ENCODE peak calls at places on chromosomes 13 and 19, in eight cellular contexts. P is HCT116; G is effector memory CD4-positive, alpha-beta T cell; R is trophoblast cell; L is heart right ventricle; V is fibroblast of lung; U is endodermal cell; O is neural progenitor cell. A is an unnamed sample.

GRCh38 chr19:48258350-48258749 is 2.6 kb upstream of the CARD8 start:
- DNase-seq in P (no peak), G (peak), R (no peak), L (no peak), V (no peak), U (no peak), O (no peak), A (no peak)

GRCh38 chr13:82898625-82899024 is 983.6 kb downstream of the SLITRK1 start:
- DNase-seq in P (no peak), G (no peak), R (no peak), L (no peak), V (no peak), U (no peak), O (no peak), A (no peak)

GRCh38 chr13:66162470-66162869 is 1067.7 kb downstream of the PCDH9 start:
- DNase-seq in P (no peak), G (no peak), R (peak), L (no peak), V (no peak), U (no peak), O (no peak), A (no peak)

GRCh38 chr19:9535934-9536333 is 2.5 kb downstream of the ZNF426 start:
- DNase-seq in P (no peak), G (no peak), R (no peak), L (no peak), V (no peak), U (no peak), O (no peak), A (no peak)

GRCh38 chr13:102376314-102376713 is 25.5 kb downstream of the FGF14 start:
- DNase-seq in P (no peak), G (no peak), R (no peak), L (no peak), V (no peak), U (no peak), O (peak), A (no peak)

GRCh38 chr13:62014299-62014698 is 598.6 kb upstream of the PCDH20 start:
- DNase-seq in P (peak), G (no peak), R (peak), L (no peak), V (peak), U (no peak), O (no peak), A (no peak)

GRCh38 chr19:5627395-5627904 is 4.6 kb downstream of the SAFB start:
- DNase-seq in P (no peak), G (no peak), R (peak), L (peak), V (peak), U (peak), O (peak), A (no peak)

GRCh38 chr19:38278751-38279150 is 14.4 kb downstream of the SPINT2 start:
- DNase-seq in P (no peak), G (no peak), R (no peak), L (no peak), V (no peak), U (no peak), O (no peak), A (no peak)

GRCh38 chr19:44059229-44059628 is 7.4 kb downstream of the ZNF223 start:
- DNase-seq in P (no peak), G (no peak), R (no peak), L (no peak), V (no peak), U (no peak), O (no peak), A (no peak)

GRCh38 chr13:74289861-74290260 is 155.7 kb upstream of the KLF12 start:
- DNase-seq in P (no peak), G (no peak), R (no peak), L (no peak), V (no peak), U (no peak), O (no peak), A (no peak)

GRCh38 chr19:43778651-43779050 is 2.1 kb downstream of the KCNN4 start:
- DNase-seq in P (no peak), G (no peak), R (no peak), L (no peak), V (no peak), U (no peak), O (no peak), A (no peak)

GRCh38 chr13:99308481-99309087 is 1.4 kb upstream of the GPR183 start:
- DNase-seq in P (no peak), G (no peak), R (peak), L (no peak), V (peak), U (no peak), O (no peak), A (no peak)

GRCh38 chr13:77026255-77026782 is 640 bp downstream of the FBXL3 start:
- DNase-seq in P (peak), G (peak), R (peak), L (peak), V (peak), U (peak), O (peak), A (peak)

GRCh38 chr13:37934339-37935191 is 65.0 kb upstream of the TRPC4 start:
- DNase-seq in P (no peak), G (no peak), R (no peak), L (no peak), V (no peak), U (no peak), O (peak), A (no peak)
- H3K4me3 ChIP-seq in P (no peak), G (no peak), R (no peak), L (peak), V (no peak), U (no peak), O (no peak), A (no peak)

DNA sequence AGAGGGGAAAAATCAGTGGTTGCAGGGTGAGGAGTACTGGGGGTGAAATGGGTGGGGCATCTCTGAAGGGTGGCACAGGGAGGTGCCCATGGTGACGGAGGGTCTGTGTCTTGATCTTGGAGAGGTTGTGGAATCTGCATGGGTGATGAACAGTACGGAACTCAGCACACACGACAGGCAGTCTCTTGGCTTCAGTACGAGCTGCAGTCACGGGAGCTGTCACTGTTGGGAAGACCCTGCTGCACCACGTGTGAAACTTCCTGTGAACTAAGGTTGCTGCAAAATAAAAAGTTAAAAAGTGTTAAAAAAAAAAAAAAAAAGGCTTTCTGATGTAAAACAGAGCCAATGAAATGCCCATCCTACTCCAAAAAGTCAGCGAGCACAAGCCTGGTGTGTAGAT is 34.3 kb downstream of the TEX29 start:
- DNase-seq in P (no peak), G (no peak), R (no peak), L (no peak), V (no peak), U (no peak), O (no peak), A (no peak)
- H3K27ac ChIP-seq in P (no peak), G (no peak), R (no peak), L (no peak), V (no peak), U (no peak), O (no peak), A (no peak)

GRCh38 chr13:52399708-52400107 is 6.3 kb downstream of the THSD1 start:
- DNase-seq in P (no peak), G (no peak), R (peak), L (no peak), V (peak), U (no peak), O (no peak), A (no peak)

GRCh38 chr13:52406629-52407028 is 657 bp upstream of the THSD1 start:
- DNase-seq in P (no peak), G (no peak), R (no peak), L (no peak), V (no peak), U (no peak), O (no peak), A (no peak)

GRCh38 chr13:52405767-52406494 is at the start of gene THSD1:
- DNase-seq in P (no peak), G (no peak), R (peak), L (peak), V (peak), U (peak), O (peak), A (peak)

GRCh38 chr13:52405369-52405766 is 604 bp downstream of the THSD1 start:
- DNase-seq in P (no peak), G (no peak), R (no peak), L (no peak), V (no peak), U (peak), O (peak), A (no peak)
- H3K4me3 ChIP-seq in P (no peak), G (peak), R (no peak), L (peak), V (peak), U (peak), O (peak), A (no peak)

DNA sequence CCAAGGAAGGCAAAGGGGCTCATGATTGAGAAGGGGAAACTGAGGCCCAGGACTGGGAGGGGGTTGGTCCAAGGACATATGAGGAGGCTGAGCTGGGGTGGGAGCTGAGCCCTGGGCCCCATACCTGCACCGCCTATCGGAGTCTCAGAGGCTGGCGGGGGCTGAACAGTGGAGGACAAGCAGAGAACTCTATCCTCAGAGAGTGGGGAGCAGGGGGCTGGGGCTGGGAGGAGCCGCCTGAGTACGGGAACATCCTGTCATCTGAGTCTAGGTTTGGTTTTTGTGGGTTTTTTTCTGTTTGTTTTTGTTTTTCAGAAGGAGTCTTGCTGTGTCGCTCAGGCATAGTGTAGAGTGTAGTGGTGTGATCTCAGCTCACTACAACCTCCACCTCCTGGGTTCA is 6.2 kb downstream of the ARRDC2 start:
- DNase-seq in P (no peak), G (peak), R (no peak), L (no peak), V (no peak), U (no peak), O (no peak), A (no peak)
- H3K27ac ChIP-seq in P (no peak), G (peak), R (no peak), L (peak), V (no peak), U (peak), O (no peak), A (no peak)

GRCh38 chr19:532578-533484 is 1.3 kb downstream of the CDC34 start:
- DNase-seq in P (peak), G (peak), R (peak), L (peak), V (peak), U (peak), O (peak), A (peak)

GRCh38 chr19:533485-534058 is 2.0 kb downstream of the CDC34 start:
- DNase-seq in P (no peak), G (no peak), R (peak), L (no peak), V (no peak), U (no peak), O (no peak), A (peak)

GRCh38 chr19:531009-531752 is 379 bp upstream of the CDC34 start:
- DNase-seq in P (peak), G (peak), R (peak), L (peak), V (peak), U (peak), O (peak), A (peak)

GRCh38 chr19:531753-532571 is at the start of gene CDC34:
- DNase-seq in P (no peak), G (no peak), R (no peak), L (no peak), V (no peak), U (peak), O (peak), A (no peak)

DNA sequence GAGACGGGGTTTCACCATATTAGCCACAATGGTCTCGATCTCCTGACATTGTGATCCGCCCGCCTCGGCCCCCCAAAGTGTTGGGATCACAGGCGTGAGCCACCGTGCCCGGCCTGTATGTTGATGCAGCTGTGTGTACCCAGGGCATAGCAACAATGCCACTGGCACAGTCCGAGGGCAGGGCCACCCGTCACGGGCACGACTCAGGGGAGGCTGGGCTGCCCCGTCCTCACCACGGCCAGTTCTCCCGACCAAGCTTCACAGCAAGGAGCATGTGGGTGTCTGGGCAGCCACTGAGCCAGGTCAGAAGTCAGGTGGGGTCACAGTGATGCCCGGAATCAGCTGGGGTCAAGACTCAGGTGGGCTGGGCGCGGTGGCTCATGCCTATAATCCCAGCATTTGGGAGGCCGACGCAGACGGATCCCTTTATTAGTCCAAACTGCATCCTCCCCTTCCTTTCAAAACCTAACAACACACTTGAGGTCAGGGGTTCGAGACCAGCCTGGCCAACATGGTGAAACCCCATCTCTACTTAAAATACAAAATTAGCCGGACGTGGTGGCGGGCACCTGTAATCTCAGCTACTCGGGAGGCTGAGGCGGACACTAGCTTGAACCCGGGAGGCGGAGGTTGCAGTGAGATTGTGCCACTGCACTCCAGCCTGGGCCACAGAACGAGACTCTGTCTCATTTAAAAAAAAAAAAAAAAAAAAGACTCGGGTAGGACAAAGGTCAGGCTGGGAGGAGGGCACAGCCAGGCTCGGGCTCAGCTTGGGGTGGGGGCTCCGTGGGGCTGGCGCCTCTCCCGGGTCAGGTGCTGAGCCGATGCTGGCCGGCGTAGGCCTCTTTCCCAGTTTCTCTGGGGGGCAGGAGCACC is 1.2 kb upstream of the CDC34 start:
- DNase-seq in P (no peak), G (no peak), R (no peak), L (no peak), V (no peak), U (no peak), O (no peak), A (peak)
- H3K4me3 ChIP-seq in P (peak), G (peak), R (peak), L (peak), V (peak), U (peak), O (peak), A (peak)

GRCh38 chr19:34998777-34999497 is 1.2 kb upstream of the GRAMD1A start:
- DNase-seq in P (no peak), G (no peak), R (no peak), L (no peak), V (no peak), U (peak), O (no peak), A (no peak)

GRCh38 chr19:34999498-35000337 is at the start of gene GRAMD1A:
- DNase-seq in P (peak), G (peak), R (peak), L (peak), V (peak), U (peak), O (peak), A (peak)

GRCh38 chr19:34995551-34995950 is 4.6 kb upstream of the GRAMD1A start:
- DNase-seq in P (no peak), G (no peak), R (no peak), L (no peak), V (no peak), U (no peak), O (no peak), A (no peak)

GRCh38 chr19:34994643-34995471 is 5.3 kb upstream of the GRAMD1A start:
- DNase-seq in P (no peak), G (no peak), R (no peak), L (peak), V (no peak), U (peak), O (no peak), A (peak)

DNA sequence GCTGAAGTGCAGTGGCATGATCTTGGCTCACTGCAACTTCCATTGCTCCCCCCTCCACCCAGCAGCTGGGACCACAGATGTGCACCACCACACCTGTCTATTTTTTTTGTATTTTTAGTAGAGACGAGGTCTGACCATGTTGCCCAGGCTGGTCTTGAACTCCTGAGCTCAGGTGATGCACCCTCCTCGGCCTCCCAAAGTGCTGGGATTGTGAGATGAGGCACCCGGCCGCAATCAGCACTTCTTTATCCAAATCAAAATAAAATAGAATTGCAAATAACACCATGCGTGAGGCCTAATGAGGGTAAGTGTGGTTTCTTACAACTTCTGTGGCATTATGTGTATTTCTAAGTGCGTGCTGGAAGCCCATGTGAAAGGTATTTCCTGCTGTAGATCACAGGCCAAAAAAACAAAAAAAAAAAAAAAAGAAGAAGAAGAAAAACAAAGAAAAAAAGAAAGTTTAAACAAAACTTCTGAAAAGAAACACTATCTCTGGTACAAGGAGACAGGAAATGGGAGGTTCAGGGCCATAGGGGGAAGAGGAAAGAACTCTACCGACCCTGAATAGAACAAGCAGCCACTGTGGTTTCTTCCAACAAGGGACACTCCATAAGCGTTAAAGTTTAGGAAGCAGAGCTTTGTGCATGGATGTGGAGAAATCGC is 3.0 kb upstream of the GRAMD1A start:
- DNase-seq in P (no peak), G (no peak), R (no peak), L (no peak), V (no peak), U (no peak), O (no peak), A (peak)
- H3K27ac ChIP-seq in P (no peak), G (peak), R (no peak), L (peak), V (no peak), U (no peak), O (no peak), A (no peak)

DNA sequence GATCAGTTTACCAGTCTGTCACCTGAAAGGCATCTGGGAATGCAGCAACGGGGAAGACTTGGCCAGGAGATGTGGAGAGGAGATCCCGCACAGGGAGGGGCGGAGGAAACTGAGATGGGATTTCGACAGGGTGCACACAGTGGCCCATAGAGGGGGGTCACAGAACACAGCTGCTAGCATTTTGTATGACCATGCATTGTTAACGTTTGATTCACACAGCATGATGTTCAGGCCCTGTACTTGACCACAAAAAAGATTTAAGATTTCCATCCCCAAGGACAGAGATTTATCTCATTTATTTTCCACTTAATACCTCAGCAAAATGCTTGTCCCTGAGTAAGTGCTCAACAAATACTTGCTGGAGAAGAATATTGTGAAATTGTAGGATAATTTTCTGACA is 63.2 kb downstream of the RAB20 start:
- DNase-seq in P (no peak), G (no peak), R (peak), L (no peak), V (no peak), U (no peak), O (no peak), A (no peak)
- H3K4me3 ChIP-seq in P (no peak), G (no peak), R (no peak), L (no peak), V (no peak), U (no peak), O (no peak), A (no peak)